ENCODE peak calls at places on chromosomes 6 and 20, in seven cellular contexts. R is tibial artery; Z is pancreas; A is left lung; J is CD4-positive, alpha-beta memory T cell; W is lung; N is colonic mucosa. I is an unnamed sample.
A peak's percentile ranks its signal among the peaks of the same experiment; 100 is the strongest.

GRCh38 chr6:139686308-139686707 is 311.9 kb upstream of the CITED2 start:
- DNase-seq in R (no peak), Z (no peak), A (no peak), J (no peak), W (no peak), N (no peak), I (no peak)

GRCh38 chr6:105545947-105546710 is 143.2 kb upstream of the PREP start:
- DNase-seq in R (no peak), Z (no peak), A (no peak), J (no peak), W (no peak), N (no peak), I (no peak)

GRCh38 chr6:106446287-106446885 is 85.9 kb downstream of the CRYBG1 start:
- DNase-seq in R (no peak), Z (no peak), A (no peak), J (peak; percentile 36), W (no peak), N (no peak), I (no peak)

GRCh38 chr6:20657274-20657800 is 123.1 kb downstream of the CDKAL1 start:
- DNase-seq in R (no peak), Z (no peak), A (no peak), J (no peak), W (no peak), N (no peak), I (no peak)

GRCh38 chr20:49183444-49183843 is 4.7 kb downstream of the STAU1 start:
- DNase-seq in R (no peak), Z (no peak), A (no peak), J (no peak), W (no peak), N (no peak), I (no peak)

GRCh38 chr20:47336013-47336754 is 20.3 kb downstream of the ZMYND8 start:
- DNase-seq in R (no peak), Z (no peak), A (no peak), J (no peak), W (no peak), N (no peak), I (no peak)

GRCh38 chr6:100924574-100924973 is 43.4 kb upstream of the ASCC3 start:
- DNase-seq in R (no peak), Z (no peak), A (no peak), J (no peak), W (no peak), N (no peak), I (no peak)

GRCh38 chr6:111601875-111602274 is 3.8 kb downstream of the TRAF3IP2 start:
- DNase-seq in R (peak; percentile 82), Z (no peak), A (no peak), J (no peak), W (no peak), N (no peak), I (no peak)

GRCh38 chr6:30396833-30397479 is 52.0 kb downstream of the RPP21 start:
- DNase-seq in R (peak; percentile 79), Z (peak; percentile 88), A (peak; percentile 97), J (peak; percentile 72), W (peak; percentile 87), N (peak; percentile 84), I (peak; percentile 76)

GRCh38 chr20:57880155-57880648 is 170.4 kb upstream of the PMEPA1 start:
- DNase-seq in R (peak; percentile 60), Z (no peak), A (no peak), J (no peak), W (no peak), N (no peak), I (no peak)

GRCh38 chr6:129307845-129308244 is 402.1 kb downstream of the ARHGAP18 start:
- DNase-seq in R (no peak), Z (no peak), A (no peak), J (no peak), W (no peak), N (no peak), I (no peak)

GRCh38 chr6:120077489-120077888 is 727.9 kb upstream of the MAN1A1 start:
- DNase-seq in R (no peak), Z (no peak), A (no peak), J (no peak), W (no peak), N (no peak), I (no peak)

GRCh38 chr6:90483956-90484355 is 102.9 kb downstream of the MAP3K7 start:
- DNase-seq in R (no peak), Z (no peak), A (no peak), J (no peak), W (no peak), N (no peak), I (no peak)

DNA sequence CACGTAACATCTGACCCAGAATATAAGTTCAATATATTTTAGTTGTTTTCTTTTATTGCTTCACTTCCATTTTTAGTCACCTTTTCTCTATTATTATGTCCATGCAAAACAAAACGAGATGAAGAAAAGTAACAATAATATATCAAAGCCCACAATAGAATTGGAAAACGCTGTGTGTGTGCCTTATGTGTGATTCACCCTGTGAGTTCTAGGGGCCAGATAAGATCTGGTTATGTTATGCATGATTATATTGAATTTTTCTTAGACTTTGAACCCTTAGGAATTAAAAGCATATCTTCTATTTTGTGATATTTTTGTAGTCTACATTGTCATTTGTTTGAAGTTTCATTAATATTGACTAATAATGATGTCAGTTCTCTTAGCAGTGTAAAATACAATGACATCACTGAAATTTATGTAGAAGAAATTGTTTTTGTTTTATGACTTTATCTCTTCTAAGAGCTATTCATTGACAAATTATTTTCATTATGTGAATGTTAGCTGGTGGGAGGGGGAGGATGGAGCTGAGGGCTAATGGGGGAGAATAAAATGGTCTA is 243.6 kb downstream of the TFAP2B start:
- DNase-seq in R (no peak), Z (no peak), A (no peak), J (no peak), W (no peak), N (no peak), I (no peak)
- H3K36me3 ChIP-seq in R (no peaks in the 10 kb centered on the region), Z (no peaks in the 10 kb centered on the region), A (no peaks in the 10 kb centered on the region), J (no peaks in the 10 kb centered on the region), W (no peaks in the 10 kb centered on the region), N (no peaks in the 10 kb centered on the region), I (no peaks in the 10 kb centered on the region)

DNA sequence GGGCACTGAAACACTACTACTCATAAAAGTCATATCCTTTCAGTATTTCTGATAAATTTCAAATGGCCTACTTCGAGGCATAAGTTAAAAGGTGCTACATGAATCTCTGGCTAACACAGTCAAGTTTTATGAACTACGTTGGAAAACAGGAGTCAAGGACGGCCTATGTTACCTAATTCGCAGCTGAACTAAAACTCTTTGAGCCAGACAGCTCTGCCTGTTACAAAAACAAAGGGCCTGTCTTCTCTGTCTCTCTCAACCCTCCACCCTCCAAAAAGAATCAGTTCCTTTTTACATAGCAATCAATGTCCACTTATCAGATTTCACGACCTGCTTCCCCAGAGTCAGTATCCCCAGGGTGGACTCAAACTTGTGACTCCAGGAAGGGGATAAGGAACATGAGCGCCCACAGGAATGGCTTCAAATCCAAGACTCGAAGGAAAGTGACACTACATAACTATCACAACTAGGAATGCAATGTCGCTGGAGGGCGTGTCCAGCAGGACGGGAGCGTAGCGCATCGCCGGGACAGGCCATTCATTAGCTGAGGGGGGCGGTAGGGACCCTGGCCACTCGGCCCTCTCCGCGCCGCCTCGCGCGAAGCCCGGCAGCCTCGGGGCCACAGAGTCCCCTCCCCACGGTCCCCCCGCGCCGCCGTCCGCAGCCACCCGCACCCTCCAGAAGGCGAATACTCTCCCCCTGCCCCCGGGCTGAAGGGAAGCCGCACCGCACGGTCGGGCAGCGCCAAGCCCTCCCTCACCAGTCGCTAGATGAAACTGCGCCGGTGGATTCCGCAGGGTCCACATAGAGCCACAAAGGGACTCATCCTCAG is 526 bp downstream of the IBTK start:
- DNase-seq in R (no peak), Z (peak; percentile 79), A (peak; percentile 88), J (peak; percentile 28), W (peak; percentile 64), N (peak; percentile 68), I (no peak)
- H3K4me3 ChIP-seq in R (peak overlapping the region; percentile 88), Z (peak overlapping the region; percentile 68), A (peak overlapping the region; percentile 64), J (peak overlapping the region; percentile 91), W (peak overlapping the region; percentile 86), N (peak overlapping the region; percentile 67), I (peak overlapping the region; percentile 77)

GRCh38 chr6:15364401-15365037 is 118.7 kb downstream of the JARID2 start:
- DNase-seq in R (no peak), Z (no peak), A (no peak), J (no peak), W (no peak), N (no peak), I (no peak)

GRCh38 chr6:15366003-15366535 is 120.2 kb downstream of the JARID2 start:
- DNase-seq in R (no peak), Z (no peak), A (no peak), J (no peak), W (no peak), N (no peak), I (no peak)

GRCh38 chr6:15366879-15367278 is 121.0 kb downstream of the JARID2 start:
- DNase-seq in R (no peak), Z (no peak), A (no peak), J (no peak), W (no peak), N (no peak), I (no peak)

GRCh38 chr6:15363523-15364400 is 117.9 kb downstream of the JARID2 start:
- DNase-seq in R (no peak), Z (no peak), A (no peak), J (no peak), W (no peak), N (peak; percentile 27), I (peak; percentile 46)

DNA sequence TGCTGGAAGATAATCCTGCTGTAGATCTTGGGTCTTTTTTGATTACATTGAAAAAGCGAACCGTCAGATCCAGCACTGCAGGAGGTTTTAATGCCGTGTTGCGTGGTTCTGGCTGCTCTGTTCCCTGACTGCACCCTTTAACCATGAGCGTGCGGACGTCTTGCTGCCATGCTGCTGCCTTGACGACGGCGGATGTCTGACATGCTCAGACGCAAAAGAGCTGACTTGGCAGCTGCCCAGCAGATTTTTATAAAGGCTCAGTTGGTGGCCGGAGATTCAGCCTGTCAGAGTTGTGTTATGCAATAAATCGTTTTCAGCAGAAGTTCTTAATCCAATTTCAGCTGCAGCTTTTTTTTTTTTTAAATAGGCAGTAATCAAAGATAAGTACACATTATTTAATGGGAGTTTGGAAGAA is 119.4 kb downstream of the JARID2 start:
- DNase-seq in R (peak; percentile 85), Z (peak; percentile 54), A (peak; percentile 86), J (peak; percentile 44), W (peak; percentile 74), N (peak; percentile 84), I (no peak)
- H3K36me3 ChIP-seq in R (no peaks in the 10 kb centered on the region), Z (no peaks in the 10 kb centered on the region), A (no peaks in the 10 kb centered on the region), J (no peaks in the 10 kb centered on the region), W (no peaks in the 10 kb centered on the region), N (no peaks in the 10 kb centered on the region), I (no peaks in the 10 kb centered on the region)

DNA sequence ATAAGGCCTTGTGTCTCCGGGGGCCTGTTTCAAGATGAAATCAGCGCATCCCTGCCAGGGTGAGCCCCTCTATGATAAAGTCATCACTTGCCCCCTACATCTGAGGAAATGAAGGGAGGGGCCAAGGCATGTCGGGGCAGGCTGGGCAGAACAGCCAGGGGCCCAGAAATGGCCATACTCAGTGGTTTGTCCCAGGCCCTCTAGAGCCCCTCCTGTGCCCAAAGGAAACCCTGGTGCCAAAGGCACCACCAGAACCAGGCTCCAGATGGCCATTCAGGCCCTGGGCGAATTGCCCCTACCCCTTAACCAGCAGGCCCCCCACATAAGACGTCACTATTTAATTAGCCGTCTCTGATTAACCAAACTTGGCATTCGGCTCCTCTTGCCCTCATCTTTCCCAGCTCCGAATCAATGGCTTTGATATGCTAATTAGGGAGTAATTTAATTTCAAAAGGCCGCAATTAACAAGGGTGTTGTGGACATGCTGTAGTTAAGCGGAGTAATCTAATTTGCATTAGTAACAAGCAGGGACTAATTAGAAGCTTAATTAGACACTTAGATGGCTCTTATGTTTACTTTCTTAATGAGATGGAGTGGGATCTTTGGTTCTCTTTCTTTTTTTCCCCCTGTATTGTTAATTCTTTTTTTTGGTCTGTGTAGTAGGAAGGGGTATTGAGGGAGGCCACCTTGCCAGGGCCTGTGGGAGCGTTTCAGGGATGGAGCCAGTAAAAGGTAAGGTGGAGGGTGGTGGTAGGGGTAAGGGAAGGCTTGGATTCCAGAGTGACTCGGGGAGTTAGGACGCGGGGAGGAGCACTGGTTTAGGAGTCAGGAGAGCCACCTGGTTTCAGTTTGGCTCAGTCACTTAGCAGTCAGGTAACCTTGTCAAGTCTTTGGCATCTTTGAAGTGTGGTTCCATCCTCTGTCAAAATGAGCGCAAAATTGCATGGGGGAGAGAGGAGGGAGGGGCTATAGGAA is 9.4 kb downstream of the FOXP4 start:
- DNase-seq in R (no peak), Z (no peak), A (no peak), J (no peak), W (no peak), N (no peak), I (no peak)
- H3K4me3 ChIP-seq in R (no peak overlapping the region), Z (no peak overlapping the region), A (no peak overlapping the region), J (no peak overlapping the region), W (no peak overlapping the region), N (no peak overlapping the region), I (no peak overlapping the region)